ENCODE peak calls at places on chromosomes 11 and 22, in five cellular contexts. F is LoVo, W is frontal cortex, O is aorta, E is left cardiac atrium. S is an unnamed sample.

GRCh38 chr11:111762981-111763643 is 3.1 kb downstream of the PPP2R1B start:
- DNase-seq in W (no peak), E (no peak), O (no peak), F (no peak), S (no peak)

GRCh38 chr22:43892183-43892894 is 526 bp upstream of the PNPLA5 start:
- DNase-seq in E (no peak), W (no peak), F (no peak), O (peak; percentile 3), S (no peak)

GRCh38 chr11:69137148-69137844 is 18.4 kb upstream of the SMIM38 start:
- DNase-seq in E (no peak), W (no peak), O (no peak), F (peak; percentile 55), S (no peak)

GRCh38 chr11:117833401-117833891 is 8.9 kb upstream of the FXYD2 start:
- DNase-seq in W (no peak), O (peak; percentile 56), E (peak; percentile 43), F (peak; percentile 47), S (peak; percentile 62)

GRCh38 chr22:17260950-17261349 is 41.7 kb upstream of the ADA2 start:
- DNase-seq in F (no peak), O (no peak), W (no peak), E (no peak), S (no peak)

GRCh38 chr22:35894937-35895708 is 133.5 kb downstream of the RBFOX2 start:
- DNase-seq in O (no peak), F (peak; percentile 6), W (no peak), E (no peak), S (no peak)

GRCh38 chr22:37996515-37997246 is 12.3 kb upstream of the SOX10 start:
- DNase-seq in F (no peak), E (no peak), W (no peak), O (no peak), S (no peak)

GRCh38 chr22:46779651-46780050 is 17.2 kb downstream of the TBC1D22A start:
- DNase-seq in E (no peak), W (no peak), F (no peak), O (peak; percentile 22), S (no peak)

GRCh38 chr22:49879871-49880270 is 26.2 kb downstream of the ZBED4 start:
- DNase-seq in W (no peak), O (no peak), F (no peak), E (no peak), S (no peak)

S was measured in NCI-H748 treated with DMSO at 0.1 percent for 48 hours.